ENCODE peak calls at places on chromosome 20, in eight cellular contexts. D, V, L, N, H, J, O and G are unnamed samples.

GRCh38 chr20:38113401-38114325 is 51.4 kb downstream of the TGM2 start:
- DNase-seq in D (no peak), V (no peak), L (peak), N (peak), H (no peak), J (no peak), O (no peak), G (no peak)

GRCh38 chr20:53342429-53342828 is 251.2 kb downstream of the ZNF217 start:
- DNase-seq in D (no peak), V (no peak), L (no peak), N (no peak), H (no peak), J (no peak), O (no peak), G (no peak)

GRCh38 chr20:62485062-62485700 is 9.4 kb upstream of the GATA5 start:
- DNase-seq in D (no peak), V (no peak), L (peak), N (peak), H (no peak), J (peak), O (peak), G (no peak)

GRCh38 chr20:48126227-48126740 is 341.0 kb upstream of the SULF2 start:
- DNase-seq in D (no peak), V (no peak), L (no peak), N (no peak), H (no peak), J (no peak), O (no peak), G (no peak)

GRCh38 chr20:46401478-46401860 is 4.9 kb downstream of the ELMO2 start:
- DNase-seq in D (peak), V (no peak), L (no peak), N (no peak), H (no peak), J (no peak), O (no peak), G (no peak)

GRCh38 chr20:24135786-24136185 is 147.2 kb upstream of the GGTLC1 start:
- DNase-seq in D (no peak), V (no peak), L (no peak), N (no peak), H (no peak), J (no peak), O (no peak), G (no peak)

GRCh38 chr20:20299904-20300303 is 68.0 kb upstream of the INSM1 start:
- DNase-seq in D (no peak), V (no peak), L (no peak), N (no peak), H (no peak), J (no peak), O (no peak), G (no peak)

GRCh38 chr20:49659096-49659495 is 54.6 kb downstream of the B4GALT5 start:
- DNase-seq in D (no peak), V (no peak), L (no peak), N (no peak), H (no peak), J (no peak), O (no peak), G (no peak)

GRCh38 chr20:20491110-20491783 is 123.3 kb downstream of the INSM1 start:
- DNase-seq in D (peak), V (no peak), L (no peak), N (no peak), H (peak), J (peak), O (peak), G (no peak)

GRCh38 chr20:41177636-41178035 is 40.3 kb downstream of the PLCG1 start:
- DNase-seq in D (no peak), V (peak), L (no peak), N (no peak), H (peak), J (peak), O (peak), G (no peak)

GRCh38 chr20:21173496-21174025 is 47.7 kb downstream of the KIZ start:
- DNase-seq in D (no peak), V (no peak), L (no peak), N (no peak), H (no peak), J (peak), O (peak), G (no peak)

GRCh38 chr20:23078351-23078993 is 7.7 kb downstream of the CD93 start:
- DNase-seq in D (no peak), V (no peak), L (no peak), N (no peak), H (no peak), J (peak), O (peak), G (no peak)

GRCh38 chr20:35838213-35838612 is 66.4 kb downstream of the PHF20 start:
- DNase-seq in D (no peak), V (no peak), L (no peak), N (no peak), H (no peak), J (no peak), O (no peak), G (no peak)

GRCh38 chr20:61654726-61655125 is 402.7 kb downstream of the CDH4 start:
- DNase-seq in D (no peak), V (no peak), L (no peak), N (no peak), H (no peak), J (no peak), O (no peak), G (no peak)

GRCh38 chr20:8398289-8399051 is 266.4 kb downstream of the PLCB1 start:
- DNase-seq in D (no peak), V (no peak), L (no peak), N (peak), H (no peak), J (no peak), O (no peak), G (no peak)
- TF ChIP-seq CTCF in D (no peak), V (no peak), L (no peak), N (peak), H (peak), J (no peak), O (no peak), G (no peak)

GRCh38 chr20:63969851-63970713 is at the start of gene ZNF512B:
- DNase-seq in D (peak), V (peak), L (peak), N (peak), H (no peak), J (peak), O (peak), G (peak)
- TF ChIP-seq CTCF in D (no peak), V (no peak), L (no peak), N (no peak), H (peak), J (no peak), O (no peak), G (no peak)

DNA sequence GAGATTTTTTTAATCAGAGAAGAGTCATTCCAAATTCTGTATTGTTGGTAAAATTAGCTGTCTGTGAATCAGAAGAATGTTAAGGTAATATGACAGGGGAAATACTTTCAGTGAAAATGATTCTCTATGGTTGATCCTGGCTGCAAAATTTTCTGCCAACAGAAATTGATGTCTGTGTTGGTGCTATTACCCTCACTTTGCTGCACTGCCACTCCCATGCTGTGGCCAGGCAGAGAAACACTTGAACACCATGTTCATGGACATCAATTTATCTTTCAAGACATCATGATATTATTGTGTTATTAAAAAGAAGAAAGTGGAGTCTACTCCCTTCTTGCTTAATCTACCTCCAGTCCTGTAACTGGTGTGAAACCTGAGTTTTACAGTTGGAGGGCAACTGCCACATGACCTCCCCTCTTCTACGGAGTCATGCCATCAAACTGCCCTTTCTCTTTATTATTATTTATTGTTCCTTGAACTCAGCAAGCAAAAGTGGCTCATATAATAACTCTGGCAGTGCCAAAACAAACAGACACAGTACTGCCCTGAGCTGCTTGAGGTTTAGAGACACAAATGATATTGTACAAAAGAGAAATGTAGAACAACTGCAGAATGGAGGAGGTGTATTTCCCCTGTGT is 288.0 kb upstream of the JAG1 start:
- DNase-seq in D (no peak), V (no peak), L (no peak), N (no peak), H (no peak), J (no peak), O (no peak), G (no peak)
- TF ChIP-seq CTCF in D (no peak), V (no peak), L (no peak), N (no peak), H (no peak), J (no peak), O (no peak), G (no peak)

GRCh38 chr20:59157064-59157463 is 6.6 kb upstream of the ZNF831 start:
- DNase-seq in D (no peak), V (no peak), L (no peak), N (no peak), H (no peak), J (no peak), O (no peak), G (no peak)

GRCh38 chr20:59157961-59158541 is 5.6 kb upstream of the ZNF831 start:
- DNase-seq in D (no peak), V (no peak), L (no peak), N (no peak), H (no peak), J (no peak), O (no peak), G (no peak)

GRCh38 chr20:59159822-59160740 is 3.5 kb upstream of the ZNF831 start:
- DNase-seq in D (no peak), V (no peak), L (no peak), N (no peak), H (no peak), J (no peak), O (no peak), G (no peak)

GRCh38 chr20:59158673-59159072 is 4.9 kb upstream of the ZNF831 start:
- DNase-seq in D (no peak), V (no peak), L (no peak), N (no peak), H (no peak), J (no peak), O (no peak), G (no peak)

DNA sequence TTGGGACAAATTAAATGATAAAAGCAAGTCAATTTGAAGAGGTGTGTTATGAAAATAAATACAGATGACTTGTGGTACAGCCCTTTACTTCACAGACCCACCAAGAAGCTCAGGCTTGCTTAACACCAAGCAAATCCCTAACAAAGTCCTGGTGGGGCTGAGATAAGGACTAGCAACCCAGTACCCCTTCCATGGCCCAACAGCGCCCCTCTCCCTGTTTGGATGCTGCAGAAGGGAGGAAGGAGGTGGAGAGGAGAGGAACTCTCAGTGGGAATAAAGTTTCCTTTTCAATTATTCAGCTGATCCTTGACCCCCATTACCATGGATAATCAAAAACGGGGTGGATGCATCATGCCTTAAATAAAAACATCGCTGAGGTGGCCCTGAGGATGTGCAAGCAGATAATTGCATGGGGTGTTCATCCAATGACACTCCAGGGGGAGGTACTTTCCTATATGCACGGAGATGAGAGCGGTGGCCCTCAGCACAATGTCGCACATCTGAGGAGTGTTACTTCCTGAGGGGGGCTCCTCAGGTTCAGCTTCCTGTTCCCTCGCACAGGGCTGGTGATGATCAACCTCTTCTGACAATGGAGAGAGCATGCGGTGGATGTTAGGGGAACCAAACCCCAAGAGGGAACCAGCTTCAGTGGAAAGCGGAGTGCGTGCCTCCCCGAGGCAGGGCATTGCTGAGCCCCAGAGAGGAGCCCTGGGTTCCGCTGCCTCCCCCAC is 4.4 kb upstream of the ZNF831 start:
- DNase-seq in D (no peak), V (no peak), L (no peak), N (no peak), H (no peak), J (no peak), O (no peak), G (no peak)
- TF ChIP-seq CTCF in D (no peak), V (no peak), L (no peak), N (no peak), H (no peak), J (no peak), O (no peak), G (no peak)

GRCh38 chr20:13008761-13009681 is at the start of gene SPTLC3:
- DNase-seq in D (no peak), V (no peak), L (peak), N (no peak), H (no peak), J (peak), O (peak), G (no peak)
- TF ChIP-seq CTCF in D (no peak), V (no peak), L (no peak), N (no peak), H (no peak), J (no peak), O (peak), G (no peak)

DNA sequence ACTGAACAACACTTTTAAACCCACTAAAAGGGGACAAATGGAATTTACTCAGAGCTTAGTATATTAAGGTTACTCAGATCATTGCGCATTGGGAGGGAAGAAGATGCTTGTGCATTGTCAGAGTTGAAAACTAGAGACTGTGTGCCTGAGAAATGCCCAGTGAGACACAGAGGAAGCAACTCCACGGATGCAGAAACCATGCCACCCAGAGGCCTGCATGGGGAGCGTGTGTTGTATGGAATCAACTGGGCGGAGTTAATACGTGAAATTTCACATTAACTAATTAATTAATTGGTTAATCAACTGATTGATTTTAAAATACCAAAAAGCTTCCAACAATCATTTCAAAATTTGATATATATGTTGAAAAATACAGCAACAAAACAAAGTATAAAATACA is 391.6 kb downstream of the PLCB1 start:
- DNase-seq in D (no peak), V (no peak), L (no peak), N (peak), H (no peak), J (no peak), O (no peak), G (no peak)
- TF ChIP-seq CTCF in D (no peak), V (peak), L (no peak), N (peak), H (no peak), J (no peak), O (no peak), G (no peak)

GRCh38 chr20:50744143-50744792 is 12.9 kb downstream of the PARD6B start:
- DNase-seq in D (no peak), V (peak), L (peak), N (peak), H (peak), J (peak), O (peak), G (no peak)
- TF ChIP-seq CTCF in D (no peak), V (peak), L (no peak), N (peak), H (peak), J (peak), O (peak), G (no peak)

GRCh38 chr20:45392733-45393132 is 14.6 kb upstream of the TP53TG5 start:
- DNase-seq in D (no peak), V (no peak), L (no peak), N (no peak), H (peak), J (no peak), O (no peak), G (no peak)
- TF ChIP-seq CTCF in D (no peak), V (no peak), L (no peak), N (peak), H (peak), J (no peak), O (no peak), G (no peak)

GRCh38 chr20:43068482-43068881 is 121.2 kb downstream of the PTPRT start:
- DNase-seq in D (no peak), V (no peak), L (no peak), N (no peak), H (no peak), J (no peak), O (no peak), G (no peak)
- TF ChIP-seq CTCF in D (no peak), V (no peak), L (no peak), N (no peak), H (no peak), J (no peak), O (no peak), G (no peak)